ENCODE peak calls at places on chromosomes 4 and X, in four cellular contexts. K is tibial nerve, N is psoas muscle, X is AG04450. P is an unnamed sample.

GRCh38 chrX:134186362-134187121 is 50.4 kb upstream of the CCDC160 start:
- DNase-seq in N (no peak), X (no peak), K (no peak), P (no peak)

GRCh38 chr4:76013540-76013939 is 6.2 kb upstream of the CXCL9 start:
- DNase-seq in N (no peak), K (no peak), X (no peak), P (no peak)

GRCh38 chrX:152932598-152933175 is 34.8 kb downstream of the ZNF185 start:
- DNase-seq in X (no peak), K (no peak), N (no peak), P (no peak)

GRCh38 chrX:24332868-24333267 is 19.0 kb upstream of the SUPT20HL2 start:
- DNase-seq in X (no peak), N (no peak), K (no peak), P (no peak)

GRCh38 chrX:153762636-153763173 is 1.3 kb upstream of the PLXNB3 start:
- DNase-seq in K (no peak), N (no peak), X (no peak), P (no peak)

GRCh38 chr4:41143721-41144379 is 70.5 kb downstream of the APBB2 start:
- DNase-seq in K (no peak), N (no peak), X (no peak), P (no peak)

GRCh38 chr4:87078987-87079469 is 141.4 kb downstream of the KLHL8 start:
- DNase-seq in K (no peak), X (peak), N (no peak), P (peak)

GRCh38 chr4:169345207-169345788 is 74.5 kb upstream of the SH3RF1 start:
- DNase-seq in X (no peak), N (no peak), K (no peak), P (peak)

GRCh38 chr4:153222790-153223417 is 18.7 kb downstream of the TRIM2 start:
- DNase-seq in K (peak), N (peak), X (no peak), P (peak)

GRCh38 chr4:123446791-123447474 is 50.3 kb downstream of the SPRY1 start:
- DNase-seq in N (no peak), K (no peak), X (no peak), P (no peak)

GRCh38 chr4:53640576-53641459 is 49.5 kb upstream of the LNX1 start:
- DNase-seq in K (no peak), N (no peak), X (no peak), P (no peak)

GRCh38 chr4:5162909-5163508 is 111.7 kb downstream of the STK32B start:
- DNase-seq in X (no peak), N (no peak), K (no peak), P (no peak)

GRCh38 chr4:5168891-5169290 is 117.6 kb downstream of the STK32B start:
- DNase-seq in N (no peak), K (no peak), X (no peak), P (no peak)

GRCh38 chr4:5164221-5164912 is 113.1 kb downstream of the STK32B start:
- DNase-seq in N (no peak), X (no peak), K (no peak), P (no peak)

GRCh38 chr4:5166377-5166776 is 115.1 kb downstream of the STK32B start:
- DNase-seq in X (no peak), K (no peak), N (no peak), P (peak)

DNA sequence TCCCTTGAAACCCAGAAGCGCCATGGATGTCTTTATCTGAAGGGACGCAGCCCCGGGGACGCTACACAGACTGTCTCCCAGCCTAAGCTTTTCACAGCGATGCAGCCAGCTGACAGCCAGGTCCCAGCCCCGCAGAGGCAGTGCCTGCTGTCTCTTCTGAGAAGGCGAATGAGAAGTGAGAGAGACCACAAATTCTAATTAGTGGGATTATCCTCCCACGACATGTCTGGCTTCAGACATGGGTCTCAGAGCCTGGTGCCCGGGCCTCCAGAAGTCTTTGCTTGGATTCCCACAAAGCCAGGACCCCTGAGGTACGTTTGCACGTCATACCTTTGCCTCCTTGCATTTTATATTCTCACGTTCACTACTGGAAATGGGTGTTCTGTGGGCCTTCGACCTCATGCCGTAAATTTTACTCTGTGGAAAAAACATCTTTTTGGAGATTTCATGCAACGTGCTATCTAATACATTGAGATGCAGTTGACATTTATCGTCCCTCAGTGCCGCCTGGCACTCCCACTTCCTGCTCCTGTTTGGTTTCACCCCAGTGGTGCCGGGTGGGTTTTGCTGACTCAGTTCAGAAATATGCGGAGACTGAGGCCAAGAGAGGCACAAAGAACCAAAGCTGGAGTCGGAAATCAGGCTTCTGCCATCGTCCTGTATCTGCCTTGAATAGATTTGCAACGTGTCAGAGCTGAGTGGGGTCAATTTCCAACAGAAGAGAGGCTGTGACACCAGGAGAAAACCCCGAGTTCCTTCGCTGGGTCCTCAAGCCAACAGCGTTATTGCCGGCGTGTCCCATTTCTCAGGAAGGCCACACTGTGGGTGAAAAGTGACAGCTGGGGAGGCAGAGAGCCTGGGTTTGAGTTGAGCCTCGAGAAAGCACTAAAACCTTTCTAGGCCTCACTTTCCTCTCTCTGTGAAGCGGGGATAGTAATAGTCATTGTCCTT is 114.4 kb downstream of the STK32B start:
- DNase-seq in K (no peak), N (no peak), X (no peak), P (peak)
- H3K27ac ChIP-seq in K (no peak), N (no peak), X (no peak), P (peak)

GRCh38 chr4:118968813-118969212 is 80.2 kb downstream of the SYNPO2 start:
- DNase-seq in K (no peak), X (no peak), N (no peak), P (no peak)

GRCh38 chr4:118962540-118962939 is 73.9 kb downstream of the SYNPO2 start:
- DNase-seq in K (no peak), N (no peak), X (no peak), P (no peak)

GRCh38 chr4:118967393-118967792 is 78.7 kb downstream of the SYNPO2 start:
- DNase-seq in N (no peak), X (no peak), K (no peak), P (no peak)

GRCh38 chr4:118968006-118968405 is 79.4 kb downstream of the SYNPO2 start:
- DNase-seq in K (peak), N (peak), X (no peak), P (peak)

GRCh38 chr4:118964891-118965411 is 76.3 kb downstream of the SYNPO2 start:
- DNase-seq in N (no peak), X (no peak), K (no peak), P (peak)
- H3K27ac ChIP-seq in N (peak), X (no peak), K (peak), P (no peak)

GRCh38 chr4:23245196-23245595 is 552.5 kb downstream of the GBA3 start:
- DNase-seq in X (no peak), N (no peak), K (no peak), P (no peak)
- H3K27ac ChIP-seq in X (no peak), N (no peak), K (no peak), P (no peak)

DNA sequence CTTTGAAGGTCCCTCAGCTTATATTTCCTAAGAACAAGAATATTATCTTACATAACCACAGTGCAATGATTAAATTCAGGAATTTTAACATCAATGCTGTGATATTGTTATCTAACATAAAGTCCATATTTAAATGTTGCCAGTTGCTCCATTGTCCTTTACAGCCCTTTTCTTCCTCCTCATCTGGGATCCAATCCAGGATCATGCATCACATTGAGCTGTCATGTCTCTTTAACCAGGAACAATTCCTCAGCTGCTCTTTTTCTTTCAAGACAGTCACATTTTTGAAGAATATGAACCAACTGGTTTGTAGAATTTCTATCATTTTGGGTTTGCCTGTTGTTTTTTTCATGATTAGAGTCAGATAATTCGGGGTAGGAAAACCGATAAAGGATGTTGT is 12.0 kb downstream of the TMSB4X start:
- DNase-seq in N (no peak), X (no peak), K (no peak), P (no peak)
- H3K27ac ChIP-seq in N (no peak), X (no peak), K (no peak), P (no peak)

P was measured in SJSA1.